ENCODE peak calls at places on chromosomes 2 and 18, in nine cellular contexts. C, Q, V, L, H, K, Y, I and O are unnamed samples.

GRCh38 chr2:96116424-96116878 is at the start of gene ADRA2B:
- DNase-seq in C (peak), Q (peak), V (peak), L (peak), H (peak), K (peak), Y (no peak), I (peak), O (peak)

GRCh38 chr2:25257931-25258771 is 83.6 kb downstream of the DNMT3A start:
- DNase-seq in C (no peak), Q (no peak), V (no peak), L (no peak), H (no peak), K (no peak), Y (no peak), I (no peak), O (no peak)

GRCh38 chr2:61887684-61888303 is 662 bp downstream of the CCT4 start:
- DNase-seq in C (no peak), Q (no peak), V (no peak), L (no peak), H (no peak), K (peak), Y (peak), I (peak), O (peak)

GRCh38 chr2:9106338-9107167 is 100.1 kb upstream of the ASAP2 start:
- DNase-seq in C (no peak), Q (no peak), V (no peak), L (no peak), H (no peak), K (no peak), Y (peak), I (no peak), O (no peak)

GRCh38 chr2:69168144-69168813 is 155.3 kb downstream of the ANTXR1 start:
- DNase-seq in C (no peak), Q (no peak), V (no peak), L (no peak), H (no peak), K (no peak), Y (no peak), I (no peak), O (no peak)

GRCh38 chr2:72146357-72147302 is 1.0 kb downstream of the CYP26B1 start:
- DNase-seq in C (no peak), Q (no peak), V (no peak), L (no peak), H (no peak), K (no peak), Y (no peak), I (no peak), O (no peak)

GRCh38 chr2:188196343-188197008 is 95.2 kb upstream of the GULP1 start:
- DNase-seq in C (no peak), Q (no peak), V (no peak), L (no peak), H (no peak), K (no peak), Y (peak), I (no peak), O (no peak)

GRCh38 chr2:143937563-143938346 is 582.2 kb downstream of the ZEB2 start:
- DNase-seq in C (no peak), Q (no peak), V (no peak), L (no peak), H (no peak), K (no peak), Y (peak), I (no peak), O (no peak)

GRCh38 chr2:163551974-163552373 is 183.8 kb downstream of the FIGN start:
- DNase-seq in C (no peak), Q (no peak), V (no peak), L (no peak), H (no peak), K (peak), Y (peak), I (no peak), O (no peak)

GRCh38 chr18:38368886-38369285 is 803.3 kb upstream of the CELF4 start:
- DNase-seq in C (no peak), Q (no peak), V (no peak), L (no peak), H (no peak), K (no peak), Y (no peak), I (no peak), O (no peak)

GRCh38 chr2:188435115-188435514 is 143.4 kb downstream of the GULP1 start:
- DNase-seq in C (no peak), Q (no peak), V (no peak), L (no peak), H (no peak), K (no peak), Y (no peak), I (no peak), O (no peak)

GRCh38 chr2:145800201-145801091 is 1280.5 kb upstream of the ZEB2 start:
- DNase-seq in C (no peak), Q (no peak), V (no peak), L (no peak), H (no peak), K (peak), Y (peak), I (no peak), O (no peak)

GRCh38 chr2:97745474-97746172 is 32.2 kb downstream of the ZAP70 start:
- DNase-seq in C (no peak), Q (peak), V (peak), L (peak), H (peak), K (no peak), Y (no peak), I (no peak), O (no peak)